ENCODE peak calls at places on chromosomes 6 and 20, in seven cellular contexts. D is heart left ventricle, X is astrocyte, W is AG04450, L is choroid plexus epithelial cell, N is ovary, H is body of pancreas. R is an unnamed sample.

GRCh38 chr6:155349956-155350355 is 35.7 kb upstream of the TFB1M start:
- DNase-seq in N (no peak), D (no peak), H (no peak), W (no peak), X (no peak), L (no peak), R (no peak)

GRCh38 chr6:24831771-24832718 is 33.3 kb upstream of the ARMH2 start:
- DNase-seq in L (peak; percentile 65), N (no peak), W (no peak), X (peak; percentile 11), H (no peak), D (no peak), R (no peak)

GRCh38 chr6:9593566-9593965 is 821.3 kb downstream of the TFAP2A start:
- DNase-seq in N (no peak), D (no peak), W (no peak), X (no peak), H (no peak), L (no peak), R (no peak)

GRCh38 chr6:113073611-113074191 is 726.6 kb downstream of the RFPL4B start:
- DNase-seq in H (no peak), W (no peak), N (no peak), X (peak; percentile 83), L (peak; percentile 71), D (no peak), R (no peak)

GRCh38 chr6:38708483-38708882 is 5.5 kb upstream of the GLO1 start:
- DNase-seq in H (no peak), X (no peak), W (no peak), L (peak; percentile 29), D (no peak), N (no peak), R (no peak)

GRCh38 chr6:43708857-43709653 is 21.5 kb upstream of the MRPS18A start:
- DNase-seq in W (peak; percentile 57), N (peak; percentile 51), H (no peak), L (peak; percentile 91), D (no peak), X (peak; percentile 85), R (no peak)

GRCh38 chr20:62688855-62689460 is 19.7 kb upstream of the NTSR1 start:
- DNase-seq in N (no peak), W (no peak), H (no peak), L (peak; percentile 39), D (no peak), X (peak; percentile 6), R (no peak)

GRCh38 chr6:63572733-63573139 is 456 bp downstream of the LOC128125822 start:
- DNase-seq in D (peak; percentile 53), H (no peak), N (no peak), L (no peak), W (no peak), X (no peak), R (no peak)

GRCh38 chr20:24492031-24492607 is 22.7 kb downstream of the SYNDIG1 start:
- DNase-seq in D (no peak), H (no peak), X (no peak), N (no peak), W (no peak), L (peak; percentile 38), R (no peak)

GRCh38 chr20:50355593-50356521 is 154.3 kb upstream of the PTPN1 start:
- DNase-seq in W (no peak), L (no peak), H (no peak), X (no peak), D (no peak), N (no peak), R (no peak)
- TF ChIP-seq CTCF in W (no peak), L (no peak), H (no peak), X (no peak), D (no peak), N (no peak), R (no peak)

GRCh38 chr6:34246563-34247391 is 2.0 kb downstream of the SMIM29 start:
- DNase-seq in D (peak; percentile 56), N (no peak), W (no peak), L (peak; percentile 53), X (no peak), H (no peak), R (no peak)

GRCh38 chr6:34248198-34248726 is 544 bp downstream of the SMIM29 start:
- DNase-seq in W (no peak), H (peak; percentile 65), L (peak; percentile 33), N (peak; percentile 45), X (no peak), D (peak; percentile 79), R (no peak)

GRCh38 chr6:34243901-34244884 is 4.6 kb downstream of the SMIM29 start:
- DNase-seq in H (peak; percentile 42), D (peak; percentile 62), N (peak; percentile 67), W (peak; percentile 72), L (peak; percentile 92), X (peak; percentile 85), R (no peak)

GRCh38 chr6:34247481-34248197 is 1.2 kb downstream of the SMIM29 start:
- DNase-seq in H (no peak), L (no peak), D (no peak), W (no peak), N (no peak), X (no peak), R (no peak)

DNA sequence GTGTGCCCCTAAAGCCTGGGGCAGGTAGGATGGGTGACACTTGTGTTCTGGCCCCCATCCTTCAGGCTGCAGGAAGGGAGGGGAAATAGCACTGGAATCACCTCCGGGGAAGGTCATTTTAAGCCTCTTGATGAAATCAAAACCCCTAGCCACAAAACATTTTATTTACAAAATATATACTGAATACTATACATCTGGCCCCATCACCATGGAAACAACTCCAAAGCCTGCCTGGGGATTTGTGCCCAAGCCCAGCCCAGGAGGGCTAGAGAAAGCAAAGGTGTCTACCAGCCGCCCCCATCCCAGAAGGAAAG is 2.6 kb downstream of the SMIM29 start:
- DNase-seq in H (no peak), L (no peak), X (no peak), D (no peak), W (no peak), N (no peak), R (no peak)
- H3K4me3 ChIP-seq in H (no peak overlapping the region), L (no peak overlapping the region), X (no peak overlapping the region), D (no peak overlapping the region), W (no peak overlapping the region), N (no peak overlapping the region), R (no peak overlapping the region)

DNA sequence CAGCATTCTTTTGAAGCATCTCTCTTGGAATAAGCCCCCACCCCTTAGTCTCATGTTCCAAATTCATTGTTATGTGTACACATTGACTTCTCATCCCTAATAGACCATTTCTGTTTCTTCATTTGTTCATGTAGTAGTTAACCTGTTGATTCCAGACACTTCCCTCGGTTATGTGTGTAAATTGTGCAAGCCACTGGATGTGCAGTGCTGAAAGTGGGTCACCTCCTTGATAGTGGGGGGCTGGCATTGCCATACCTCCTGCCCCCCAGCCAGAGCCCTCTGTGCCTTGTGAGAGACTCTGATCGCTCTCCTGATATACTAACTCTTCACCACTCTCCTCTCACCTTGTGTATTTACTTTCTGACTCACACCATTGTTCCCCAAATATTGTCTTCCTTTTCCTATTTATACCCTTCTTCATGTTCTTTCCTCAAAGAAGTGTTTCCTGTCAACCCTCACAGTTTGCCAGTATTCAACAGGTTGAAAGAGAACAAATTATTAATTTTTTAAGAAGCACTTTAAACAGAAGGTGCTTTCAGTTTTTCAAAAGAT is 59.0 kb downstream of the HIVEP1 start:
- DNase-seq in D (no peak), W (no peak), N (no peak), X (no peak), L (no peak), H (no peak), R (no peak)
- TF ChIP-seq CTCF in D (no peak), W (no peak), N (no peak), X (no peak), L (no peak), H (no peak), R (no peak)

DNA sequence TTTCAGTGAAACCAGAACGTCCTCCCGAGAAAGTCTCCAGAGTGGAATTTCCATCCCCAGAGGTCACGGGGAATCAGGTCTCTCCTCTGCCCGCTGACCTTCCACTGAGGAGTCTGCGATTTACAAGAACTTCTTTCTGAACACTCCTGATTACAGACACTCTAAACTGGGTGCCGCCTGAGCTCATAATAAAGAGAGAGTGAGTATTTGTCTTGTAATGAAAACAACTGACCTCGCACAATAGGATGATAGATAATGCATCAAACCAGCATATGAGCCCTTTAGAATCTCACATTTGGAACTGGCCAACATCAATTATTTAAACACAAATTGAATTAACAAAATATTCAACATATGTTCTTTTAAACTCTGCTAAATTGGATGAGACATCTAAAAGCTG is 47.5 kb downstream of the DLL1 start:
- DNase-seq in H (no peak), X (no peak), W (no peak), D (no peak), N (no peak), L (no peak), R (no peak)
- H3K4me3 ChIP-seq in H (no peak overlapping the region), X (no peak overlapping the region), W (no peak overlapping the region), D (no peak overlapping the region), N (no peak overlapping the region), L (no peak overlapping the region), R (no peak overlapping the region)

GRCh38 chr6:20687494-20687893 is 153.2 kb downstream of the CDKAL1 start:
- DNase-seq in H (no peak), X (no peak), L (no peak), D (no peak), W (no peak), N (no peak), R (no peak)

GRCh38 chr6:20688710-20689500 is 154.6 kb downstream of the CDKAL1 start:
- DNase-seq in D (no peak), L (peak; percentile 94), W (no peak), N (no peak), H (no peak), X (peak; percentile 57), R (no peak)

GRCh38 chr6:20681243-20681684 is 147.0 kb downstream of the CDKAL1 start:
- DNase-seq in H (no peak), W (no peak), L (no peak), N (no peak), X (no peak), D (no peak), R (no peak)

GRCh38 chr6:20684474-20684873 is 150.2 kb downstream of the CDKAL1 start:
- DNase-seq in N (no peak), W (no peak), L (no peak), H (no peak), X (no peak), D (no peak), R (no peak)

DNA sequence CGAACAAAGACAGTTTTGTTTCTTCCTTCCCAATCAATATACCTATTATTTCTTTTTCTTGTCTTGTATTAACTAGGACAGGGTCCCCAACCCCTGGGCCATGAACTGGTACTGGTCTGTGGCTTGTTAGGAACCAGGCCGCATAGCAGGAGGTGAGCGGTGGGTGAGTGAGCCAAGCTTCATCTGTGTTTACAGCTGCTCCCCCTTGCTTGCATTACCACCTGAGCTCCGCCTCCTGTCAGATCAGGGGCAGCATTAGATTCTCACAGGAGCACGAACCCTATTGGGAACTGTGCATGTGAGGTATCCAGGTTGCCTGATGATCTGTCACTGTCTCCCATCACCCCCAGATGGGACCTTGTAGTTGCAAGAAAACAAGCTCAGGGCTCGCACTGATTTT is 151.9 kb downstream of the CDKAL1 start:
- DNase-seq in N (no peak), H (no peak), W (no peak), D (no peak), L (no peak), X (no peak), R (no peak)
- TF ChIP-seq CTCF in N (no peak), H (no peak), W (no peak), D (no peak), L (no peak), X (no peak), R (peak; percentile 26)

R was measured in GM12864.